ENCODE peak calls at places on chromosomes 2 and 18, in four cellular contexts. One of them, this sample, is unnamed.

GRCh38 chr18:27656905-27657304 is 471.8 kb upstream of the CHST9 start:
- DNase-seq in GM12878: no peak
- DNase-seq in K562: no peak
- DNase-seq in HepG2: no peak
- DNase-seq in this sample: no peak

GRCh38 chr18:45775241-45775676 is 50.2 kb upstream of the SIGLEC15 start:
- DNase-seq in GM12878: no peak
- DNase-seq in K562: peak
- DNase-seq in HepG2: no peak
- DNase-seq in this sample: no peak

GRCh38 chr2:99900589-99900988 is 241.8 kb downstream of the AFF3 start:
- DNase-seq in GM12878: no peak
- DNase-seq in K562: no peak
- DNase-seq in HepG2: no peak
- DNase-seq in this sample: no peak

GRCh38 chr2:54768772-54769428 is 45.4 kb downstream of the EML6 start:
- DNase-seq in GM12878: no peak
- DNase-seq in K562: no peak
- DNase-seq in HepG2: no peak
- DNase-seq in this sample: no peak

GRCh38 chr2:229201522-229201921 is 69.6 kb downstream of the PID1 start:
- DNase-seq in GM12878: no peak
- DNase-seq in K562: no peak
- DNase-seq in HepG2: no peak
- DNase-seq in this sample: no peak

GRCh38 chr2:86706935-86707334 is 13.2 kb upstream of the RMND5A start:
- DNase-seq in GM12878: no peak
- DNase-seq in K562: no peak
- DNase-seq in HepG2: no peak
- DNase-seq in this sample: no peak

GRCh38 chr2:102065675-102066252 is 74.0 kb downstream of the IL1R2 start:
- DNase-seq in GM12878: no peak
- DNase-seq in K562: peak
- DNase-seq in HepG2: peak
- DNase-seq in this sample: no peak

GRCh38 chr2:21203976-21204375 is 80.2 kb downstream of the TDRD15 start:
- DNase-seq in GM12878: no peak
- DNase-seq in K562: no peak
- DNase-seq in HepG2: no peak
- DNase-seq in this sample: no peak

GRCh38 chr2:101396352-101396717 is 9.0 kb upstream of the CREG2 start:
- DNase-seq in GM12878: no peak
- DNase-seq in K562: no peak
- DNase-seq in HepG2: peak
- DNase-seq in this sample: no peak

GRCh38 chr2:210667726-210668125 is 111.3 kb downstream of the CPS1 start:
- DNase-seq in GM12878: no peak
- DNase-seq in K562: no peak
- DNase-seq in HepG2: no peak
- DNase-seq in this sample: no peak

GRCh38 chr2:180872256-180872655 is 108.1 kb upstream of the UBE2E3 start:
- DNase-seq in GM12878: no peak
- DNase-seq in K562: no peak
- DNase-seq in HepG2: no peak
- DNase-seq in this sample: no peak

GRCh38 chr2:54331095-54331835 is 75.2 kb upstream of the TSPYL6 start:
- DNase-seq in GM12878: no peak
- DNase-seq in K562: no peak
- DNase-seq in HepG2: no peak
- DNase-seq in this sample: no peak

GRCh38 chr2:196131949-196132925 is 39.1 kb downstream of the STK17B start:
- DNase-seq in GM12878: no peak
- DNase-seq in K562: no peak
- DNase-seq in HepG2: no peak
- DNase-seq in this sample: no peak

GRCh38 chr2:16324544-16324937 is 341.1 kb downstream of the CYRIA start:
- DNase-seq in GM12878: no peak
- DNase-seq in K562: no peak
- DNase-seq in HepG2: no peak
- DNase-seq in this sample: no peak

GRCh38 chr18:43161528-43161927 is 46.0 kb upstream of the RIT2 start:
- DNase-seq in GM12878: no peak
- DNase-seq in K562: no peak
- DNase-seq in HepG2: no peak
- DNase-seq in this sample: no peak

GRCh38 chr2:231364061-231364460 is 31.4 kb upstream of the B3GNT7 start:
- DNase-seq in GM12878: no peak
- DNase-seq in K562: no peak
- DNase-seq in HepG2: no peak
- DNase-seq in this sample: no peak

DNA sequence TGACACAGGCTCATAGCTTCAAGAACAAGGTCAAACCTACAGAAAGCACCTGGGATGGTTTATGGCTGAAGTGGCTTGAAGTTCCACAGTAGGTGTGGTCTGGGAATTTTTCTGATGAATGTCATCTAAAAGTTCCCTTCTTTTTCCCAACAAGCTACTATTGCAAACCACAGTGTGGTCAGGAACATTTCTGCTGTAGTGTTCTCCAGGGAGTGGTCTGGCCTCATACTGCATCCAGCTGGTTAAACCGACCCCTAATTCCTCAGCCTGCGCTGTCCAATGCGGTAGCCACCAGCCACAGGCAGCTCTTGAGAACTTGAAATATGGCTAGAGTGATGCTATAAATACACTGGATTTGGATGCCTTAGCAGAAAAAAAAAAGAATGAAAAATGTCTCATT is 92.7 kb downstream of the FAM124B start:
- DNase-seq in GM12878: no peak
- DNase-seq in K562: no peak
- DNase-seq in HepG2: no peak
- DNase-seq in this sample: no peak
- TF ChIP-seq FOXK2 in GM12878: no peak
- TF ChIP-seq FOXK2 in K562: no peak
- TF ChIP-seq FOXK2 in HepG2: no peak
- TF ChIP-seq FOXK2 in this sample: no peak

GRCh38 chr2:127428057-127428814 is 10.0 kb downstream of the PROC start:
- DNase-seq in GM12878: no peak
- DNase-seq in K562: no peak
- DNase-seq in HepG2: no peak
- DNase-seq in this sample: no peak

GRCh38 chr2:127428815-127429109 is 10.5 kb downstream of the PROC start:
- DNase-seq in GM12878: no peak
- DNase-seq in K562: no peak
- DNase-seq in HepG2: no peak
- DNase-seq in this sample: no peak

GRCh38 chr2:127429291-127429690 is 11.1 kb downstream of the PROC start:
- DNase-seq in GM12878: no peak
- DNase-seq in K562: no peak
- DNase-seq in HepG2: no peak
- DNase-seq in this sample: no peak

GRCh38 chr2:127431408-127432023 is 13.3 kb downstream of the PROC start:
- DNase-seq in GM12878: no peak
- DNase-seq in K562: no peak
- DNase-seq in HepG2: no peak
- DNase-seq in this sample: no peak

DNA sequence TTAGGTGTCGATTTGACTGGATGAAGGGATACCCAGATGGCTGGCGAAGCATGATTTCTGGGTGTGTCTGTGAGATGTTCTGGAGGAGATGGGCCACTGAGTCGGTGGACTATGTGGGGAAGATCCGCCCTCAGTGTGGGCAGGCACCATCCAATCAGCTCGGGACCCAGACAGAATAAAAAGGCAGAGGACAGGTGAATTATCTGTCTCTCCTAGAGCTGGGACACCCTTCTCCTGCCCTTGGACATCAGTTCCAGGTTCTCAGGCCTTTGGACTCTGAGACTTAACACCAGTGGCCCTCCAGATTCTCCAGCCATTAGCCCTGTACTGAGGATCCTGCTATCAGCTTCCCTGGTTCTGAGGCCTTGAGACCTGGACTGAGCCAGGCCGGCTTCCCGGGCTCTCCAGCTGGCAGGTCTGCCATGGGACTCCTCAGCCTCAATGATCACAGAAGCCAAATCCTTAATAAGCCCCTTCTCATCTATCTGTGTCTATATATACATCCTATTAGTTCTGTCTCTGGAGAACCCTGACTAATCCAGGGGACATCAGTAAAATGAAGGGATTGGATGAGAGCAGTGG is 11.7 kb downstream of the PROC start:
- DNase-seq in GM12878: no peak
- DNase-seq in K562: no peak
- DNase-seq in HepG2: no peak
- DNase-seq in this sample: no peak
- TF ChIP-seq FOXK2 in GM12878: no peak
- TF ChIP-seq FOXK2 in K562: no peak
- TF ChIP-seq FOXK2 in HepG2: no peak
- TF ChIP-seq FOXK2 in this sample: no peak

GRCh38 chr18:36158261-36158867 is 28.7 kb downstream of the ELP2 start:
- DNase-seq in GM12878: no peak
- DNase-seq in K562: no peak
- DNase-seq in HepG2: no peak
- DNase-seq in this sample: no peak
- TF ChIP-seq FOXK2 in GM12878: no peak
- TF ChIP-seq FOXK2 in K562: no peak
- TF ChIP-seq FOXK2 in HepG2: no peak
- TF ChIP-seq FOXK2 in this sample: no peak

DNA sequence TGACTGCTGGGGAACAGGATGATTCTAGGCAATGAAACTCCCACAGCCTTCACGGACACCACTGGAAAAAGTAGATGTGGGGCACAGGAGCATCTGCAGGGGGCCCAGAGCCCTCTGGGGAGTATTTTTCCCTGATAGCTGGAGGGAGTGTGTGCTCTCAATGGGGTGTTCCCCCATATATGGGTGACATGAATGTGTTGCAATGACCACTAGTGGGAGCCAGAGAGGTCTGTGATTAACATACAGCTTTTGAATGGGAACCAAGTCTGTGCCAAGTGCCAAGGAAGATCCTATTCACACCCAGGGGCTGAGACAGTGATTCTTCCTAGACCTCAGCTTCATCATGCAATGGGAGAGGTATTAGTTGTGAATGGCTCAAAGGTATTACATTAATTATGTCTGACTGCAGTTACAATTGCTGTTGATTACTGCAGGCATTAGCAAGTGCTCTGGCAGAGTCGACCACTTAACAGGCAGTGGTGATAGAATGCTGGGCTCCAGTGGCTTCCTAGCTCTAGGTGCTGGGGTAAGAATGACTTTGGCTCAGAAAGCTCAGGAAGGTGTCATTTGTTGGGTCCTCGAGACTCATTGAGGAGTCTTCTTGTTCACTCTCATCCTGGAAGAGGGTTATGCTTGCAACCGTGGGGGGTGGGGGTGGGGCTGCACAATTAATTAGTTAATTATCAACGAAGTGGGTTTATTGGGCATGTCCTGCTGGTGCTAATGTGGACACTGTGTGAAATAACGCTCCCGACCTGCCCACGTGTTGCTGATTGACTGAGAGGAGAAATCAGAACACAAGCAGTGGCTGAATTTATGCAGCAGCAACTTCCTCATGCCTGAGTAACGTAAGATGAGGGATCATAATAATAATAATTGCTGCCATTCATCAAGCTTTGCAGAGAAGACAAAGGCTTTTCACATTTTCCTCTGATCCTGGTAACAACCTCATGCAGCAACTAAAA is 194.2 kb downstream of the CLIP4 start:
- DNase-seq in GM12878: no peak
- DNase-seq in K562: peak
- DNase-seq in HepG2: peak
- DNase-seq in this sample: peak
- TF ChIP-seq FOXK2 in GM12878: no peak
- TF ChIP-seq FOXK2 in K562: no peak
- TF ChIP-seq FOXK2 in HepG2: no peak
- TF ChIP-seq FOXK2 in this sample: no peak

GRCh38 chr2:18630541-18630940 is 41.2 kb upstream of the NT5C1B start:
- DNase-seq in GM12878: no peak
- DNase-seq in K562: no peak
- DNase-seq in HepG2: no peak
- DNase-seq in this sample: no peak
- TF ChIP-seq FOXK2 in GM12878: no peak
- TF ChIP-seq FOXK2 in K562: no peak
- TF ChIP-seq FOXK2 in HepG2: no peak
- TF ChIP-seq FOXK2 in this sample: no peak

GRCh38 chr2:233329489-233330135 is 22.0 kb downstream of the SAG start:
- DNase-seq in GM12878: no peak
- DNase-seq in K562: no peak
- DNase-seq in HepG2: no peak
- DNase-seq in this sample: no peak
- TF ChIP-seq FOXK2 in GM12878: no peak
- TF ChIP-seq FOXK2 in K562: no peak
- TF ChIP-seq FOXK2 in HepG2: no peak
- TF ChIP-seq FOXK2 in this sample: no peak

GRCh38 chr2:201470821-201471731 is 19.5 kb downstream of the STRADB start:
- DNase-seq in GM12878: no peak
- DNase-seq in K562: no peak
- DNase-seq in HepG2: no peak
- DNase-seq in this sample: no peak

GRCh38 chr2:201472411-201472810 is 20.9 kb downstream of the STRADB start:
- DNase-seq in GM12878: no peak
- DNase-seq in K562: no peak
- DNase-seq in HepG2: no peak
- DNase-seq in this sample: no peak

GRCh38 chr2:201467666-201468065 is 16.1 kb downstream of the STRADB start:
- DNase-seq in GM12878: no peak
- DNase-seq in K562: no peak
- DNase-seq in HepG2: no peak
- DNase-seq in this sample: no peak

GRCh38 chr2:201466050-201466660 is 14.6 kb downstream of the STRADB start:
- DNase-seq in GM12878: no peak
- DNase-seq in K562: no peak
- DNase-seq in HepG2: no peak
- DNase-seq in this sample: no peak

GRCh38 chr2:201471732-201472395 is 20.3 kb downstream of the STRADB start:
- DNase-seq in GM12878: no peak
- DNase-seq in K562: no peak
- DNase-seq in HepG2: no peak
- DNase-seq in this sample: no peak
- TF ChIP-seq FOXK2 in GM12878: no peak
- TF ChIP-seq FOXK2 in K562: no peak
- TF ChIP-seq FOXK2 in HepG2: no peak
- TF ChIP-seq FOXK2 in this sample: no peak

DNA sequence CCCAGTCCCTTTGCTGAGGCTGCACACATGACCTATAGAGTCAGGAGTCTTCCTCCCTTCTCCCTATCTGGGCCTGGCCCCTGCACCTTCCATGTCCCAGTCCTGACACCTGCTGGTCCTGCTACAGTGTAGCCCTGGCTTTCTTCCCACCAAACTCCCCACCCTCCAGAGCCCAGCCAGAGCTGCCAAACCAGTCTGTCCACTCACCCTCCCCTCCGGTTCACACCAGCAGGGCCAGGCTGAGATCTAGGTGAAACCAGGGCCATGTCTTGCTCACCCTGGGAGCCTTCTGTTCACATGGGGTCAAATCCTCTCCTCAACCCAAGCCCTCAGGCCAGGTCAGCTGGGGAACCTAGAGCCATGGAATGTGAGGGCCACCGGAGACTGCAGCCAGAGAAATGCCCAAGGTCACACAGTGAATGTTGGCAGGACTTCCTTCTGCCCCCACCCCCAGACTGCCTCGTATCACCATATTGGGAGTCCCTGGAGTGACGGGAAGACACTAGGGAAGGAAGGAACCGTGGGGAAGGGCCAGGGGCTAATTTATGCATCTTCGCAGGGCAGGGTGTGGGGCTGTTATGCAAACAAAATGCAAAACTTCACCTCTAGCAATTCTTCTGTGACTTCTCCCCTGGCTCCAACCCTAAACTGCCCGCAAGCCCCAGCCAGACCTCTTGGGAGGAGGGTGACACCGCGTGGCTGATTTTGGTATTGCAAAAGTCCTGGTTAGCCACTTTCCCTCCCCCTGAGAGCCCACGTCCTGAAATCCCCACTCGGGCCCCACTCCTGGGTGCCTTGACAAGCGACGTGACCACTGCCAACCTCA is 14.6 kb downstream of the TNS1 start:
- DNase-seq in GM12878: no peak
- DNase-seq in K562: peak
- DNase-seq in HepG2: peak
- DNase-seq in this sample: peak
- TF ChIP-seq FOXK2 in GM12878: no peak
- TF ChIP-seq FOXK2 in K562: no peak
- TF ChIP-seq FOXK2 in HepG2: no peak
- TF ChIP-seq FOXK2 in this sample: no peak